ENCODE peak calls at places on chromosomes 13 and 19, in seven cellular contexts. P, Z, N, H, V, Y and O are unnamed samples. For H3K4me1, the result is how much of the 10 kb centered on the place peaks cover.

GRCh38 chr13:39897636-39898035 is 242.2 kb downstream of the COG6 start:
- DNase-seq in H (no peak), N (no peak), Z (no peak), V (peak), Y (no peak), P (no peak), O (no peak)

GRCh38 chr13:49997935-49998334 is 1.1 kb downstream of the TRIM13 start:
- DNase-seq in P (no peak), N (no peak), Z (no peak), H (no peak), V (no peak), Y (no peak), O (no peak)

GRCh38 chr19:2049741-2050348 is 1.2 kb downstream of the MKNK2 start:
- DNase-seq in H (peak), N (peak), P (peak), Z (no peak), V (peak), Y (peak), O (peak)

GRCh38 chr13:26420282-26420960 is 137.1 kb upstream of the WASF3 start:
- DNase-seq in P (no peak), Z (no peak), H (no peak), N (no peak), Y (no peak), V (no peak), O (no peak)

GRCh38 chr19:49746206-49746958 is 16.7 kb downstream of the TSKS start:
- DNase-seq in H (no peak), V (peak), N (peak), P (peak), Y (peak), Z (no peak), O (peak)

GRCh38 chr13:51643114-51643881 is 59.0 kb downstream of the WDFY2 start:
- DNase-seq in H (no peak), Y (no peak), P (no peak), N (no peak), V (no peak), Z (no peak), O (no peak)

GRCh38 chr13:51122868-51123267 is 11.8 kb upstream of the C13orf42 start:
- DNase-seq in P (no peak), H (no peak), Z (no peak), V (no peak), Y (no peak), N (peak), O (no peak)

GRCh38 chr13:107231941-107232340 is 664.0 kb upstream of the ARGLU1 start:
- DNase-seq in V (no peak), Y (no peak), P (no peak), H (no peak), Z (no peak), N (no peak), O (no peak)

GRCh38 chr19:57560049-57560491 is 407 bp upstream of the ZNF550 start:
- DNase-seq in P (no peak), Y (peak), N (no peak), Z (no peak), H (no peak), V (peak), O (no peak)

GRCh38 chr19:41701401-41702075 is 6.9 kb upstream of the CEACAM5 start:
- DNase-seq in H (no peak), Y (no peak), V (no peak), N (peak), P (peak), Z (no peak), O (no peak)

GRCh38 chr19:32407004-32407992 is 1.7 kb downstream of the DPY19L3 start:
- DNase-seq in Z (no peak), Y (no peak), P (peak), H (no peak), V (peak), N (no peak), O (peak)

GRCh38 chr13:31629085-31629785 is 110.1 kb upstream of the RXFP2 start:
- DNase-seq in Z (no peak), H (no peak), P (no peak), Y (no peak), V (no peak), N (no peak), O (no peak)

GRCh38 chr19:24159707-24160106 is 72.7 kb downstream of the ZNF254 start:
- DNase-seq in Z (no peak), P (no peak), Y (no peak), V (no peak), H (no peak), N (no peak), O (no peak)

GRCh38 chr13:72062566-72062965 is 195.6 kb upstream of the DACH1 start:
- DNase-seq in N (no peak), Z (no peak), P (no peak), H (no peak), V (no peak), Y (no peak), O (no peak)

GRCh38 chr19:46015961-46016425 is 6.9 kb downstream of the PGLYRP1 start:
- DNase-seq in N (no peak), Z (no peak), Y (no peak), H (no peak), P (no peak), V (no peak), O (no peak)

GRCh38 chr13:35866801-35867200 is 264.4 kb downstream of the DCLK1 start:
- DNase-seq in Z (no peak), V (no peak), H (no peak), P (no peak), N (no peak), Y (no peak), O (no peak)

GRCh38 chr13:71712988-71713653 is 153.9 kb downstream of the DACH1 start:
- DNase-seq in Y (no peak), N (no peak), Z (no peak), P (no peak), V (no peak), H (no peak), O (no peak)

GRCh38 chr13:113187905-113188595 is 20.4 kb downstream of the PCID2 start:
- DNase-seq in Y (no peak), P (no peak), V (no peak), Z (no peak), H (no peak), N (no peak), O (no peak)

GRCh38 chr13:20815469-20815868 is 41.7 kb upstream of the EEF1AKMT1 start:
- DNase-seq in Y (no peak), N (no peak), Z (no peak), H (no peak), V (no peak), P (no peak), O (no peak)

GRCh38 chr13:106234656-106235055 is 300.8 kb downstream of the EFNB2 start:
- DNase-seq in N (no peak), H (no peak), Z (no peak), Y (no peak), P (peak), V (no peak), O (no peak)

GRCh38 chr19:10010247-10010691 is at the start of gene COL5A3:
- DNase-seq in Y (no peak), H (peak), Z (no peak), V (peak), N (peak), P (peak), O (peak)

GRCh38 chr19:40442328-40443130 is 1.6 kb downstream of the SERTAD3 start:
- DNase-seq in P (no peak), Y (no peak), Z (no peak), N (no peak), H (no peak), V (no peak), O (no peak)

GRCh38 chr19:49470615-49470978 is 3.4 kb upstream of the FLT3LG start:
- DNase-seq in H (no peak), N (no peak), V (no peak), P (no peak), Z (no peak), Y (no peak), O (no peak)

GRCh38 chr19:48872884-48873475 is 759 bp downstream of the PPP1R15A start:
- DNase-seq in V (peak), Z (peak), N (peak), P (peak), Y (peak), H (peak), O (peak)

GRCh38 chr19:47436712-47437401 is 17.5 kb upstream of the MEIS3 start:
- DNase-seq in H (peak), P (peak), N (peak), Z (no peak), V (peak), Y (peak), O (peak)

GRCh38 chr13:45401306-45401705 is 16.9 kb downstream of the SLC25A30 start:
- DNase-seq in Z (no peak), P (no peak), N (no peak), H (no peak), V (no peak), Y (no peak), O (no peak)

GRCh38 chr19:51821921-51822716 is 27.2 kb downstream of the FPR3 start:
- DNase-seq in H (no peak), Y (no peak), P (no peak), N (no peak), Z (no peak), V (no peak), O (no peak)

GRCh38 chr19:38250428-38250820 is 5.8 kb downstream of the PPP1R14A start:
- DNase-seq in H (no peak), P (no peak), N (no peak), Y (no peak), V (no peak), Z (no peak), O (no peak)

GRCh38 chr13:33235078-33235477 is 50.5 kb downstream of the STARD13 start:
- DNase-seq in H (peak), N (no peak), V (no peak), Y (no peak), P (no peak), Z (no peak), O (no peak)

GRCh38 chr13:105773887-105774538 is 761.4 kb downstream of the EFNB2 start:
- DNase-seq in V (no peak), H (no peak), Y (no peak), P (no peak), N (no peak), Z (no peak), O (no peak)

GRCh38 chr13:41177616-41178015 is 16.8 kb downstream of the KBTBD7 start:
- DNase-seq in Y (no peak), H (no peak), P (no peak), Z (no peak), N (no peak), V (no peak), O (no peak)

GRCh38 chr13:35470671-35471465 is 5.6 kb downstream of the MAB21L1 start:
- DNase-seq in Z (no peak), H (peak), N (no peak), Y (no peak), P (no peak), V (peak), O (no peak)

GRCh38 chr13:20389696-20390525 is 135.7 kb downstream of the CRYL1 start:
- DNase-seq in H (no peak), Y (no peak), Z (no peak), V (no peak), N (no peak), P (no peak), O (no peak)

GRCh38 chr13:107900775-107901174 is 314.6 kb downstream of the LIG4 start:
- DNase-seq in H (no peak), P (no peak), Z (no peak), N (no peak), V (no peak), Y (no peak), O (no peak)

GRCh38 chr13:98853791-98854191 is 101.3 kb upstream of the SLC15A1 start:
- DNase-seq in P (peak), H (peak), Z (no peak), Y (no peak), V (no peak), N (no peak), O (no peak)

GRCh38 chr13:106612688-106613087 is 44.8 kb upstream of the ARGLU1 start:
- DNase-seq in Z (no peak), P (peak), H (peak), V (peak), Y (no peak), N (peak), O (peak)

GRCh38 chr13:51313619-51314018 is 25.9 kb upstream of the SERPINE3 start:
- DNase-seq in N (no peak), Y (no peak), Z (no peak), P (no peak), H (no peak), V (no peak), O (no peak)

DNA sequence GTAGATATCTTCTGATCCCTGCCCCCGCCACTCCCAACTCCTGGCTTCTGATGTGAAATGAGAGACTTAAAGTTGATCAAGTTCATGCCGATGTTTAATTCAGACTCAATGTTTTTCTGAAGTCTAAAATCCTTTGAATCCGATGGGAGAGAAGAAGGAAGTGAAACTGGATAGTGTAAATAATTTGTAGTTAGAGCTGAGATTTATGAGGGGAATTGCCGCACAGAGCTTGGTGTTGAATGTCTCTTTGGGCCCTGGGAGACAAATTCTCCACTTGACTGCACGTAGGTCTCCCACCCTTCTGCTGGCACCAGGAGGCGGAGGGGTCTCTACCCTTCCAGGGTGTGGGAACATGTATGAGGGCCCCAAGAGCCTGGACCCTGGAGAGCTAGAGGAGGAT is 140.9 kb upstream of the SERP2 start:
- DNase-seq in N (no peak), H (no peak), Y (no peak), V (no peak), Z (no peak), P (no peak), O (no peak)
- H3K4me3 ChIP-seq in N (no peak), H (no peak), Y (no peak), V (no peak), Z (no peak), P (no peak), O (no peak)

DNA sequence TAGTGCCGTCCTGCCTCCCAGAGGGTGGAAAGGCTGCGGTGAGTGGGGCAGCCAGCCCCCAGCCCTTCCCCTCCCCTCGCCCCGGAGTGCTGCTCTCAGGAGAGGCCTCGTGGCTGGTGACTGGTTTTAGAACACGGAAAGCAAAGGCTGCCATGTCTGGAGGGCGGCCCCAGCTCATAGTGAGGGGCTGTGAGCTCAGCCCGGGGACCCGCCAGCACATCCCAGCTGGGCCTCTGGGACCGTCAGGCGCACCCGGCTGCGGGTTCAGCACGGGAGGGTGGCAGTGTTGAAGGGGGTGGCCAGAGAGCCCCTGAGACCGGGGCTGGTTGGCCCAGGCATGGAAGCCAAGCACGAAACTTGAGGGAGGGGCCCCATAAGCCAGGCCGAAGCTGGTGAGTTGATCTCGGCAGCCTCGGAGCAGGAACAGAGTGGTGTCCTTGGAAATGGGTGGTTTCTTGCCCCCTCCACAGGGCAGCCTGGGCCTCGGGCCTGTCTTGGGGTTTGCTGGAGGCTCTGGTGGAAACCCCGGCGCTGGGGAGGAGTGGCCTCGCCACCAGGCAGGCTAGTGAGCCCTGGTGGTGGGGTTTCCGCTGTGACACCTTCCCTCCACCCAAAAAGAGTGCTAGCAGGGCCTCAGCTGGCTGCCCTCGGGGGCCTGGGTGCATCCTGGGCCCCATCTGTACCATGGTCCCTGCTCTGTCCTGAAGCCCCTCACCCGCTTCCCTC is 157.7 kb downstream of the KDM4B start:
- DNase-seq in H (no peak), N (no peak), P (no peak), Z (no peak), V (no peak), Y (no peak), O (no peak)
- TF ChIP-seq POLR2A in H (no peak), N (no peak), P (no peak), Z (no peak), V (no peak), Y (no peak), O (no peak)

GRCh38 chr19:15299568-15300409 is 32.5 kb downstream of the BRD4 start:
- DNase-seq in Y (no peak), N (no peak), P (no peak), H (no peak), Z (no peak), V (no peak), O (no peak)
- H3K4me1 ChIP-seq in Y (under half), N (under half), P (half or more), H (half or more), Z (half or more), V (half or more), O (under half)

GRCh38 chr19:12187625-12188024 is 24.7 kb downstream of the ZNF136 start:
- DNase-seq in P (no peak), Y (no peak), N (no peak), V (no peak), Z (no peak), H (no peak), O (no peak)
- H3K4me3 ChIP-seq in P (no peak), Y (no peak), N (no peak), V (no peak), Z (no peak), H (peak), O (no peak)

GRCh38 chr19:17390665-17391370 is 3.2 kb downstream of the CCDC194 start:
- DNase-seq in V (peak), Y (peak), H (peak), P (peak), Z (no peak), N (peak), O (peak)
- TF ChIP-seq POLR2A in V (peak), Y (no peak), H (no peak), P (no peak), Z (no peak), N (no peak), O (peak)

GRCh38 chr13:97724450-97724849 is 229.0 kb upstream of the IPO5 start:
- DNase-seq in V (no peak), P (no peak), Y (no peak), Z (no peak), H (no peak), N (no peak), O (no peak)
- H3K4me1 ChIP-seq in V (under half), P (under half), Y (under half), Z (under half), H (under half), N (under half), O (under half)

DNA sequence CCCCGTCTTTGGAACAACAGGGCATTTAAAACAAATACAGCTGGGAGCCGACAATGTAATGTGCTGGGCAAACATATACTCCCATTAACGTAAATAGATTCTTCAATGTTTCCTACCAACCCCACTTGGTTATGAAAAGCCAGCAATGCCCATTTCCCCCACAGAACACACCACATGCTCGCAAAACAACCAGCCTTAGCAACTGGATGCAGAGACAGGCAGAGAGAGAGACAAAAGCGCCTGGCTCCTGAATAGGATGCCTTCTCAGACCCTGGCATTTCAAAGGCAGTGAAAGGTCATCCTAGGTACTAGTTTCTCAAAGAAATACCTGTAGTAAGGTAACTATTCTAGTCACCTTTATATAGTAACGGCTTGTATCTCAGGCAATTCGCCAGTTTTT is 462.9 kb downstream of the ITGBL1 start:
- DNase-seq in N (no peak), H (no peak), P (no peak), Y (no peak), V (no peak), Z (no peak), O (no peak)
- H3K4me3 ChIP-seq in N (no peak), H (no peak), P (no peak), Y (no peak), V (no peak), Z (no peak), O (no peak)

GRCh38 chr13:23025848-23026608 is 154.8 kb upstream of the SGCG start:
- DNase-seq in P (no peak), V (no peak), H (no peak), N (no peak), Z (no peak), Y (no peak), O (no peak)
- TF ChIP-seq POLR2A in P (no peak), V (no peak), H (no peak), N (no peak), Z (no peak), Y (no peak), O (no peak)

GRCh38 chr19:18834644-18834984 is 2.9 kb downstream of the UPF1 start:
- DNase-seq in Y (no peak), V (no peak), Z (no peak), N (no peak), P (no peak), H (no peak), O (no peak)
- H3K4me1 ChIP-seq in Y (under half), V (under half), Z (under half), N (under half), P (half or more), H (under half), O (under half)

GRCh38 chr13:28492527-28493367 is 2.2 kb downstream of the FLT1 start:
- DNase-seq in P (no peak), Z (no peak), N (no peak), Y (no peak), H (no peak), V (no peak), O (no peak)

GRCh38 chr13:28493740-28494536 is 990 bp downstream of the FLT1 start:
- DNase-seq in Z (no peak), P (no peak), Y (no peak), H (no peak), V (no peak), N (no peak), O (no peak)

GRCh38 chr13:28494861-28495585 is at the start of gene FLT1:
- DNase-seq in Z (no peak), N (peak), Y (no peak), H (peak), P (peak), V (peak), O (peak)

GRCh38 chr13:28495586-28496564 is 947 bp upstream of the FLT1 start:
- DNase-seq in H (no peak), Z (no peak), Y (peak), V (no peak), N (no peak), P (no peak), O (no peak)

GRCh38 chr13:28494537-28494860 is 429 bp downstream of the FLT1 start:
- DNase-seq in Y (no peak), V (no peak), Z (no peak), P (no peak), H (no peak), N (peak), O (no peak)
- H3K4me3 ChIP-seq in Y (peak), V (peak), Z (peak), P (peak), H (peak), N (peak), O (peak)